ENCODE peak calls at places on chromosome 5, in six cellular contexts. T is CD8-positive, alpha-beta memory T cell; J is CD8-positive, alpha-beta T cell; G is fibroblast of lung; M is left ventricle myocardium inferior; Y is heart right ventricle. I is an unnamed sample. For H3K9me3, the result is how much of the 10 kb centered on the place peaks cover.

GRCh38 chr5:92177926-92178487 is 794.9 kb upstream of the ARRDC3 start:
- DNase-seq in Y (no peak), M (no peak), G (peak), T (no peak), J (no peak), I (no peak)

GRCh38 chr5:14816999-14817761 is 54.4 kb downstream of the ANKH start:
- DNase-seq in T (no peak), J (no peak), M (peak), Y (no peak), G (peak), I (peak)

GRCh38 chr5:68459500-68460139 is 244.1 kb downstream of the PIK3R1 start:
- DNase-seq in M (no peak), T (no peak), J (no peak), G (no peak), Y (no peak), I (no peak)

GRCh38 chr5:93586948-93587918 is 4.2 kb downstream of the NR2F1 start:
- DNase-seq in G (peak), T (no peak), Y (no peak), M (no peak), J (no peak), I (no peak)

GRCh38 chr5:68441309-68441708 is 225.8 kb downstream of the PIK3R1 start:
- DNase-seq in J (no peak), Y (no peak), T (no peak), M (no peak), G (no peak), I (no peak)

GRCh38 chr5:79547982-79548381 is 34.0 kb upstream of the HOMER1 start:
- DNase-seq in T (no peak), G (no peak), Y (no peak), J (no peak), M (no peak), I (no peak)

GRCh38 chr5:145906401-145906800 is 30.0 kb upstream of the SH3RF2 start:
- DNase-seq in J (no peak), M (no peak), T (no peak), Y (no peak), G (no peak), I (no peak)

GRCh38 chr5:94082405-94082804 is 341.0 kb upstream of the POU5F2 start:
- DNase-seq in Y (no peak), M (no peak), G (no peak), J (no peak), T (no peak), I (no peak)

GRCh38 chr5:61748651-61749050 is 416.6 kb downstream of the ZSWIM6 start:
- DNase-seq in M (no peak), J (no peak), T (no peak), G (no peak), Y (no peak), I (no peak)

GRCh38 chr5:138753794-138754698 is 821 bp downstream of the CTNNA1 start:
- DNase-seq in M (peak), J (no peak), T (no peak), Y (peak), G (peak), I (no peak)

GRCh38 chr5:150154618-150155134 is 969 bp downstream of the PDGFRB start:
- DNase-seq in Y (no peak), J (no peak), M (no peak), T (no peak), G (no peak), I (no peak)

GRCh38 chr5:35129921-35130485 is 82.3 kb upstream of the AGXT2 start:
- DNase-seq in Y (no peak), T (peak), M (no peak), J (no peak), G (peak), I (no peak)

GRCh38 chr5:56177134-56177533 is 56.0 kb downstream of the ANKRD55 start:
- DNase-seq in T (no peak), J (no peak), G (no peak), M (no peak), Y (no peak), I (no peak)

GRCh38 chr5:68086857-68087256 is 128.7 kb upstream of the PIK3R1 start:
- DNase-seq in T (no peak), G (peak), J (no peak), M (peak), Y (no peak), I (peak)

GRCh38 chr5:19626218-19626617 is 361.8 kb downstream of the CDH18 start:
- DNase-seq in T (no peak), Y (no peak), G (no peak), J (no peak), M (no peak), I (no peak)

GRCh38 chr5:178441486-178442270 is 148.5 kb downstream of the COL23A1 start:
- DNase-seq in J (no peak), G (no peak), Y (no peak), M (no peak), T (no peak), I (no peak)

GRCh38 chr5:171450423-171451246 is 31.2 kb downstream of the FGF18 start:
- DNase-seq in J (no peak), M (peak), G (peak), T (no peak), Y (peak), I (peak)

GRCh38 chr5:67998709-67999251 is 216.8 kb upstream of the PIK3R1 start:
- DNase-seq in M (peak), G (peak), J (no peak), T (no peak), Y (peak), I (no peak)

GRCh38 chr5:126198509-126198908 is 224.7 kb upstream of the GRAMD2B start:
- DNase-seq in J (no peak), T (no peak), Y (no peak), M (no peak), G (no peak), I (no peak)

GRCh38 chr5:116525680-116526079 is 48.9 kb downstream of the SEMA6A start:
- DNase-seq in G (no peak), M (no peak), J (no peak), T (no peak), Y (no peak), I (no peak)

GRCh38 chr5:174459071-174459702 is 265.2 kb upstream of the MSX2 start:
- DNase-seq in J (no peak), T (no peak), G (no peak), M (no peak), Y (no peak), I (no peak)
- H3K9me3 ChIP-seq in J (under half), T (under half), G (under half), M (under half), Y (under half), I (under half)

GRCh38 chr5:140857987-140858240 is 2.2 kb downstream of the PCDHA10 start:
- DNase-seq in Y (no peak), G (no peak), M (no peak), J (no peak), T (no peak), I (no peak)
- H3K9me3 ChIP-seq in Y (under half), G (under half), M (half or more), J (under half), T (under half), I (under half)

GRCh38 chr5:180259260-180259611 is 32.6 kb downstream of the MAPK9 start:
- DNase-seq in G (peak), J (no peak), Y (no peak), T (no peak), M (no peak), I (no peak)
- H3K9me3 ChIP-seq in G (under half), J (half or more), Y (half or more), T (half or more), M (half or more), I (half or more)

GRCh38 chr5:141411575-141411974 is 1.2 kb upstream of the PCDHGA10 start:
- DNase-seq in M (no peak), J (no peak), Y (no peak), T (no peak), G (no peak), I (no peak)

GRCh38 chr5:141419074-141419880 is 1.6 kb upstream of the PCDHGA11 start:
- DNase-seq in J (no peak), M (no peak), Y (no peak), G (no peak), T (no peak), I (no peak)

GRCh38 chr5:141412853-141413539 is at the start of gene PCDHGA10:
- DNase-seq in Y (no peak), J (peak), G (peak), M (no peak), T (peak), I (no peak)

GRCh38 chr5:141409598-141410306 is 1.9 kb downstream of the PCDHGB6 start:
- DNase-seq in G (no peak), Y (no peak), T (no peak), J (no peak), M (no peak), I (no peak)

DNA sequence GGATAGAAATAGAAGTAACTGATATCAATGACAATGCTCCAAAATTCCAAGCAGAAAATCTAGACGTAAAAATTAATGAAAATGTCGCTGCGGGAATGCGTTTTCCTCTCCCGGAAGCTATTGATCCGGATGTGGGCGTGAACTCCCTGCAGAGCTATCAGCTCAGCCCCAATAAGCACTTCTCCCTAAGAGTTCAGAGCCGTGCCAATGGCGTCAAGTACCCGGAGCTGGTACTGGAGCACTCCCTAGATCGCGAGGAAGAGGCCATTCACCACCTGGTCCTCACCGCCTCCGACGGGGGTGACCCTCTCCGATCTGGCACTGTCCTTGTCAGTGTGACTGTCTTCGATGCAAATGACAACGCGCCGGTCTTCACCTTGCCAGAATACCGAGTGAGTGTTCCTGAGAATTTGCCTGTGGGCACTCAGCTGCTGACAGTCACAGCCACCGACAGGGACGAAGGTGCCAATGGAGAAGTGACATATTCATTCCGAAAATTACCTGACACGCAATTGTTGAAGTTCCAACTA is 818 bp downstream of the PCDHGA10 start:
- DNase-seq in J (no peak), Y (no peak), T (no peak), M (no peak), G (no peak), I (no peak)
- H3K9me3 ChIP-seq in J (under half), Y (under half), T (under half), M (half or more), G (under half), I (half or more)

GRCh38 chr5:165026971-165027370 is 1521.6 kb downstream of the MAT2B start:
- DNase-seq in J (no peak), M (no peak), Y (no peak), T (no peak), G (no peak), I (no peak)
- H3K9me3 ChIP-seq in J (under half), M (under half), Y (under half), T (under half), G (under half), I (under half)

DNA sequence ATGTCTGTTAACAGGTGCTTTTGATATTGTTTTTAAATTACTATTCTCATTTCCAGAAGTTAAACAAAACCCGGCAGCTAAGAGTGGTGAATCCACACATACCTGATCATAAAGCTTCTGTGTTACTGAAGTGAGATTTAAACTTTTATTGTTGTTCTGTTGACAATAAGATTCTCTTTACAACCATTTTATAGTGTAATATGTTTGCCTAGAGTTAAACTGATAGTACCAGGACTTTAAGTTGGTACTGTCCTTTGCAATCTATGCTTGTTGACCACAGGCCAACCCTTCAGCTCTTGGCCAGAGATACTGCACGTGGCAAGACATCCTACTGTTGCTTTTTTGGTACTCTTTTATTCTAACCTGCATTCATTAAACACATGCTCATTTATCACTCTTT is 806.2 kb downstream of the MTRR start:
- DNase-seq in M (no peak), T (no peak), G (no peak), Y (no peak), J (no peak), I (no peak)
- H3K9me3 ChIP-seq in M (under half), T (under half), G (under half), Y (under half), J (under half), I (under half)

GRCh38 chr5:76542887-76543690 is 80.1 kb downstream of the F2RL2 start:
- DNase-seq in M (no peak), G (peak), J (peak), Y (no peak), T (peak), I (no peak)
- H3K9me3 ChIP-seq in M (under half), G (under half), J (under half), Y (under half), T (under half), I (under half)

DNA sequence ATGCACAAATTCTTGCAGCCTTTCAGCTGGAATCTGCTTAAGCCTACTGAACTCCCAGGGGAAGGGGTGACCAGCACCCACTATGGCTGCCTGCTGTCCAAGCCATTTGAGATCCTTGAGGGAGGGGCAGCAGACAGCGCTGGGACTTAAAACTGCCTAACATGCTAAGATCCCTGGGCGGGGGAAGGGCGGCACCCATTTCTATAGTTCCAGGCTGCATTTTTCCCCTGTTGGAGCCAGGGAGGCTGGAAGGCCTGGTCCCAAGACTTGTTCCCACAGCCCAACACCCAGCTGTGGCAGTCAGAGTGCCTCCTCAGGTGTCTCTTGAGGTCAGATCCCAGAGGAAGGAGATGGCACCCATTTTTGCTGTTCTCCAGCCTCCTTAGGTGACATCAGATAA is 1061.3 kb upstream of the COX7C start:
- DNase-seq in G (no peak), T (no peak), M (no peak), Y (no peak), J (no peak), I (no peak)
- H3K9me3 ChIP-seq in G (under half), T (under half), M (half or more), Y (under half), J (under half), I (under half)

DNA sequence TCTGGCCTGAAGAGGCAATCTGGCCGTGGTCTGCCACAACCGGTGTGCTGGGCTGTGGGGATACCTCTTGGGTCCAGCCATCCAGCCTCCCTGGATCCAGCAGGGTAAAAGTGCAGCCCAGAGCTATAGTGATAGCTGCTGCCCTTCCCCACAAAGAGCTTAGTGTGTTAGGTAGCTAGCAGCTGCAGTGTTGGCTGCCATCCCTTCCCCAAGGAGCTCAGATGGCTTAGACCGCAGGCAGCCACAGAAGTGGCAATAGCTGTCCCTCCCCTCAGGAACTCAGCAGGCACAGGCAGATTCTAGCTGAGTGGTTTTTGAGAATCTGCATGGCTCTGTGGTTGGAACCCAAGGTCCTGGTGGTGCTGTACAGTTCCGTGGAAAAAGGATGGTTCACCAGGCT is 40.1 kb downstream of the GIN1 start:
- DNase-seq in Y (no peak), T (no peak), M (no peak), G (no peak), J (no peak), I (no peak)
- H3K9me3 ChIP-seq in Y (under half), T (under half), M (half or more), G (under half), J (under half), I (under half)

I was measured in AG04450.